ENCODE peak calls at places on chromosomes 12 and 14, in six cellular contexts. R is fibroblast of lung, B is aorta, M is suprapubic skin, C is esophagus muscularis mucosa, Z is foreskin fibroblast. V is an unnamed sample.

GRCh38 chr14:31536201-31536960 is 24.8 kb upstream of the NUBPL start:
- DNase-seq in R (no peak), B (no peak), M (no peak), C (no peak), Z (no peak), V (no peak)

GRCh38 chr12:23536293-23536692 is 413.2 kb downstream of the SOX5 start:
- DNase-seq in R (no peak), B (no peak), M (no peak), C (no peak), Z (no peak), V (no peak)

GRCh38 chr12:57614178-57614947 is 3.1 kb downstream of the ARHGEF25 start:
- DNase-seq in R (no peak), B (no peak), M (peak; percentile 66), C (no peak), Z (no peak), V (no peak)

GRCh38 chr12:86663173-86663572 is 407.0 kb upstream of the MGAT4C start:
- DNase-seq in R (no peak), B (no peak), M (no peak), C (no peak), Z (no peak), V (no peak)

GRCh38 chr12:112967306-112967705 is 11.0 kb upstream of the OAS2 start:
- DNase-seq in R (no peak), B (no peak), M (no peak), C (no peak), Z (no peak), V (no peak)

GRCh38 chr12:15590180-15590826 is 198.9 kb downstream of the EPS8 start:
- DNase-seq in R (peak; percentile 81), B (peak; percentile 49), M (no peak), C (peak; percentile 68), Z (peak; percentile 54), V (no peak)

GRCh38 chr12:10718279-10718821 is 4.8 kb downstream of the YBX3 start:
- DNase-seq in R (peak; percentile 95), B (no peak), M (no peak), C (no peak), Z (peak; percentile 60), V (peak; percentile 67)

GRCh38 chr12:49588761-49589516 is 16.5 kb downstream of the FAM186B start:
- DNase-seq in R (no peak), B (no peak), M (no peak), C (no peak), Z (no peak), V (no peak)

GRCh38 chr12:59651230-59651920 is 55.5 kb downstream of the SLC16A7 start:
- DNase-seq in R (peak; percentile 21), B (no peak), M (no peak), C (no peak), Z (no peak), V (no peak)

GRCh38 chr12:94134226-94134795 is 14.1 kb upstream of the PLXNC1 start:
- DNase-seq in R (peak; percentile 76), B (no peak), M (no peak), C (no peak), Z (peak; percentile 32), V (no peak)

GRCh38 chr12:242496-242895 is 20.1 kb downstream of the SLC6A13 start:
- DNase-seq in R (no peak), B (no peak), M (peak; percentile 40), C (peak; percentile 53), Z (no peak), V (no peak)

GRCh38 chr12:48980389-48980952 is 2.3 kb downstream of the WNT1 start:
- DNase-seq in R (no peak), B (no peak), M (no peak), C (no peak), Z (no peak), V (no peak)

GRCh38 chr14:97692084-97692483 is 894.9 kb downstream of the VRK1 start:
- DNase-seq in R (no peak), B (no peak), M (no peak), C (no peak), Z (no peak), V (no peak)

GRCh38 chr12:94987806-94988205 is 15.7 kb downstream of the NDUFA12 start:
- DNase-seq in R (no peak), B (no peak), M (no peak), C (no peak), Z (no peak), V (no peak)

GRCh38 chr14:69693823-69694729 is 72.9 kb upstream of the SRSF5 start:
- DNase-seq in R (peak; percentile 15), B (no peak), M (no peak), C (no peak), Z (no peak), V (no peak)

GRCh38 chr14:31207746-31208545 is at the start of gene HECTD1:
- DNase-seq in R (peak; percentile 89), B (peak; percentile 94), M (peak; percentile 93), C (peak; percentile 93), Z (peak; percentile 83), V (peak; percentile 62)

GRCh38 chr14:49732896-49733295 is 35.1 kb upstream of the KLHDC2 start:
- DNase-seq in R (no peak), B (no peak), M (no peak), C (no peak), Z (no peak), V (no peak)

GRCh38 chr14:21100931-21101330 is at the start of gene TMEM253:
- DNase-seq in R (no peak), B (no peak), M (peak; percentile 58), C (no peak), Z (no peak), V (no peak)

GRCh38 chr14:21103710-21104447 is 3.0 kb downstream of the TMEM253 start:
- DNase-seq in R (peak; percentile 96), B (peak; percentile 98), M (peak; percentile 98), C (peak; percentile 99), Z (peak; percentile 94), V (peak; percentile 87)

GRCh38 chr14:21102472-21103164 is 1.8 kb downstream of the TMEM253 start:
- DNase-seq in R (no peak), B (no peak), M (peak; percentile 66), C (no peak), Z (no peak), V (no peak)

GRCh38 chr14:21103165-21103709 is 2.4 kb downstream of the TMEM253 start:
- DNase-seq in R (no peak), B (no peak), M (peak; percentile 50), C (no peak), Z (no peak), V (no peak)

GRCh38 chr14:21101802-21102413 is 1.0 kb downstream of the TMEM253 start:
- DNase-seq in R (no peak), B (no peak), M (peak; percentile 66), C (no peak), Z (no peak), V (no peak)
- H3K4me3 ChIP-seq in R (no peak overlapping the region), B (no peak overlapping the region), M (no peak overlapping the region), C (no peak overlapping the region), Z (no peak overlapping the region), V (no peak overlapping the region)

GRCh38 chr14:96250545-96250944 is 5.5 kb upstream of the BDKRB1 start:
- DNase-seq in R (no peak), B (no peak), M (no peak), C (no peak), Z (no peak), V (no peak)
- H3K4me3 ChIP-seq in R (no peak overlapping the region), B (no peak overlapping the region), M (no peak overlapping the region), C (no peak overlapping the region), Z (no peak overlapping the region), V (no peak overlapping the region)

DNA sequence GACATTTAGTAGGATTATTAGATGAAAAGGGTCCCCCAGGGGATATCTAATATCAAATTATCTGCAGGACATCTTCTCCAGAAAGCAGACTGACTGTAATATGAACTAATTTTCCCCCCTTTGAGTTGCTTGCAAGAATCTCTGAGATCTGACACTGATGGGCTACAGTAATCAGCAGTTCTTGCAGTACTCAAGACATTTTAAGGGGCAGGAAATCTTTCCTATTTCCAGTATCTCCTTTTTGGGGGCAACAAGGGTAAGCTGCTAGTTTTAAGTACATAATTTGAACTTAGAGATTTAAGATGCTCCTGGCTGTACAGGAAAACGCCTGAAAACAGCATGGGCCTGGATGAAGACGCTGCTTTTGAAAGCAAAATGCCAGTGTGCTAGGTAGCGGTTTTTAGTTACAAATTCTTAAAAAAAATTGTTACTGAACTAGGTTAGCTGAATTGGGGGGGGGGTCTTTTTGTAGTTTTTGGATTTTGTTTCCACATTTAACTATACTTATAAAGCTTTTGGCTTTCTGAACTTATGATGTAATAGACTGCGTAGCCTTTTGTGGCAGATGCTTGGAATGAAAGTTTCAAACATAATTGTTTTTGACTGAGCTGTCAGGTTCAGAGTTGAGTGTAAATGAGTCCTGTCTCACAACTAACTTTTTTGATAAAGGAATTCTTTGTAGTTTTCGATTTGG is 2.3 kb downstream of the FRMD6 start:
- DNase-seq in R (no peak), B (no peak), M (no peak), C (no peak), Z (no peak), V (no peak)
- H3K4me3 ChIP-seq in R (peak overlapping the region; percentile 84), B (peak overlapping the region; percentile 52), M (peak overlapping the region; percentile 94), C (peak overlapping the region; percentile 93), Z (peak overlapping the region; percentile 92), V (peak overlapping the region; percentile 95)

GRCh38 chr12:53939141-53940108 is 794 bp downstream of the HOXC13 start:
- DNase-seq in R (no peak), B (peak; percentile 37), M (peak; percentile 82), C (no peak), Z (peak; percentile 61), V (no peak)
- H3K4me3 ChIP-seq in R (no peak overlapping the region), B (no peak overlapping the region), M (peak overlapping the region; percentile 57), C (no peak overlapping the region), Z (no peak overlapping the region), V (peak overlapping the region; percentile 38)

GRCh38 chr14:91298576-91298975 is 54.1 kb upstream of the GPR68 start:
- DNase-seq in R (no peak), B (no peak), M (no peak), C (no peak), Z (no peak), V (no peak)
- H3K4me3 ChIP-seq in R (no peak overlapping the region), B (no peak overlapping the region), M (no peak overlapping the region), C (no peak overlapping the region), Z (no peak overlapping the region), V (no peak overlapping the region)

DNA sequence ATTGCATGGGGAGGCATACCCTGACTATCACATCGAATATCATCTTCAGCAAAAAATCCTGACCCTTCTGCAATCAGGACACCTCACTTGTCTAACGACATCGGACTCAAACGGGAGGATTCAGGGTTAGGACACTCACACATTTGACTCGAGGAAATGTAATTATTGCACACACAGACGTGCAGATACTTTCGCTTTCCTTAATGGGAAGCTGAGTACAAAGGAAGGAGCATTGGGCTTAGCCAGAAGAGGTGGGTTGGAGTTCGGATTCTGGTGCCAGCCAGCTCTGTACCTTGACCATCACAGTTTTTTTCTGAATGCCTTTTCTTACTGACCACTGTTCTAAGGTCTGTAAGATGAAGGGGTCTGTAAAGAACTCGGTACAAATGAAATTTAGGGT is 260.4 kb downstream of the GALC start:
- DNase-seq in R (no peak), B (no peak), M (no peak), C (no peak), Z (no peak), V (no peak)
- H3K4me3 ChIP-seq in R (no peak overlapping the region), B (no peak overlapping the region), M (no peak overlapping the region), C (no peak overlapping the region), Z (no peak overlapping the region), V (no peak overlapping the region)